ENCODE peak calls at places on chromosomes 11 and 22, in nine cellular contexts. One of them, this sample, is unnamed.

GRCh38 chr11:8301622-8302021 is 37.9 kb upstream of the LMO1 start:
- DNase-seq in T-cell: no peak
- DNase-seq in iris pigment epithelial cell: no peak
- DNase-seq in RCC 7860: no peak
- DNase-seq in Daoy: no peak
- DNase-seq in Kasumi-1: no peak
- DNase-seq in GM12865: no peak
- DNase-seq in stimulated activated CD4-positive, alpha-beta T cell treated with anti-CD3 and anti-CD28 coated beads, Interleukin-4, amount 100 ng/mL, for 1 hour: no peak
- DNase-seq in fibroblast of villous mesenchyme: no peak
- DNase-seq in this sample: no peak

GRCh38 chr11:93817426-93818348 is 32.7 kb downstream of the VSTM5 start:
- DNase-seq in RCC 7860: no peak
- DNase-seq in Daoy: no peak
- DNase-seq in stimulated activated CD4-positive, alpha-beta T cell treated with anti-CD3 and anti-CD28 coated beads, Interleukin-4, amount 100 ng/mL, for 1 hour: no peak
- DNase-seq in iris pigment epithelial cell: no peak
- DNase-seq in Kasumi-1: no peak
- DNase-seq in fibroblast of villous mesenchyme: no peak
- DNase-seq in GM12865: no peak
- DNase-seq in T-cell: no peak
- DNase-seq in this sample: no peak

GRCh38 chr22:39146256-39147101 is 6.0 kb downstream of the CBX7 start:
- DNase-seq in T-cell: no peak
- DNase-seq in Daoy: no peak
- DNase-seq in fibroblast of villous mesenchyme: no peak
- DNase-seq in Kasumi-1: no peak
- DNase-seq in iris pigment epithelial cell: no peak
- DNase-seq in RCC 7860: no peak
- DNase-seq in GM12865: no peak
- DNase-seq in stimulated activated CD4-positive, alpha-beta T cell treated with anti-CD3 and anti-CD28 coated beads, Interleukin-4, amount 100 ng/mL, for 1 hour: no peak
- DNase-seq in this sample: no peak

GRCh38 chr11:85742873-85743275 is 56.9 kb upstream of the CCDC89 start:
- DNase-seq in Kasumi-1: no peak
- DNase-seq in Daoy: no peak
- DNase-seq in stimulated activated CD4-positive, alpha-beta T cell treated with anti-CD3 and anti-CD28 coated beads, Interleukin-4, amount 100 ng/mL, for 1 hour: no peak
- DNase-seq in fibroblast of villous mesenchyme: no peak
- DNase-seq in iris pigment epithelial cell: no peak
- DNase-seq in RCC 7860: no peak
- DNase-seq in GM12865: no peak
- DNase-seq in T-cell: no peak
- DNase-seq in this sample: no peak

GRCh38 chr22:19857382-19857781 is 2.7 kb upstream of the GNB1L start:
- DNase-seq in fibroblast of villous mesenchyme: no peak
- DNase-seq in GM12865: no peak
- DNase-seq in T-cell: no peak
- DNase-seq in iris pigment epithelial cell: no peak
- DNase-seq in RCC 7860: no peak
- DNase-seq in stimulated activated CD4-positive, alpha-beta T cell treated with anti-CD3 and anti-CD28 coated beads, Interleukin-4, amount 100 ng/mL, for 1 hour: no peak
- DNase-seq in Daoy: no peak
- DNase-seq in Kasumi-1: no peak
- DNase-seq in this sample: no peak

GRCh38 chr11:19232910-19233503 is 7.7 kb downstream of the E2F8 start:
- DNase-seq in GM12865: no peak
- DNase-seq in fibroblast of villous mesenchyme: peak; percentile 66
- DNase-seq in Daoy: peak; percentile 74
- DNase-seq in stimulated activated CD4-positive, alpha-beta T cell treated with anti-CD3 and anti-CD28 coated beads, Interleukin-4, amount 100 ng/mL, for 1 hour: no peak
- DNase-seq in iris pigment epithelial cell: peak; percentile 82
- DNase-seq in Kasumi-1: no peak
- DNase-seq in T-cell: no peak
- DNase-seq in RCC 7860: peak; percentile 72
- DNase-seq in this sample: no peak

GRCh38 chr11:82080160-82080559 is 653.5 kb downstream of the FAM181B start:
- DNase-seq in fibroblast of villous mesenchyme: peak; percentile 8
- DNase-seq in RCC 7860: no peak
- DNase-seq in stimulated activated CD4-positive, alpha-beta T cell treated with anti-CD3 and anti-CD28 coated beads, Interleukin-4, amount 100 ng/mL, for 1 hour: no peak
- DNase-seq in GM12865: no peak
- DNase-seq in iris pigment epithelial cell: peak; percentile 9
- DNase-seq in Kasumi-1: no peak
- DNase-seq in T-cell: no peak
- DNase-seq in Daoy: no peak
- DNase-seq in this sample: no peak

GRCh38 chr22:49517211-49517610 is 310.5 kb downstream of the BRD1 start:
- DNase-seq in fibroblast of villous mesenchyme: no peak
- DNase-seq in GM12865: no peak
- DNase-seq in Daoy: no peak
- DNase-seq in Kasumi-1: no peak
- DNase-seq in RCC 7860: no peak
- DNase-seq in T-cell: no peak
- DNase-seq in iris pigment epithelial cell: no peak
- DNase-seq in stimulated activated CD4-positive, alpha-beta T cell treated with anti-CD3 and anti-CD28 coated beads, Interleukin-4, amount 100 ng/mL, for 1 hour: no peak
- DNase-seq in this sample: no peak

GRCh38 chr11:43984519-43985385 is 42.3 kb downstream of the C11orf96 start:
- DNase-seq in Kasumi-1: no peak
- DNase-seq in stimulated activated CD4-positive, alpha-beta T cell treated with anti-CD3 and anti-CD28 coated beads, Interleukin-4, amount 100 ng/mL, for 1 hour: no peak
- DNase-seq in RCC 7860: peak; percentile 38
- DNase-seq in T-cell: no peak
- DNase-seq in fibroblast of villous mesenchyme: no peak
- DNase-seq in iris pigment epithelial cell: no peak
- DNase-seq in GM12865: no peak
- DNase-seq in Daoy: no peak
- DNase-seq in this sample: no peak

GRCh38 chr11:6693342-6694228 is 10.4 kb upstream of the MRPL17 start:
- DNase-seq in Kasumi-1: no peak
- DNase-seq in Daoy: peak; percentile 74
- DNase-seq in RCC 7860: peak; percentile 50
- DNase-seq in fibroblast of villous mesenchyme: peak; percentile 82
- DNase-seq in T-cell: no peak
- DNase-seq in iris pigment epithelial cell: peak; percentile 97
- DNase-seq in GM12865: no peak
- DNase-seq in stimulated activated CD4-positive, alpha-beta T cell treated with anti-CD3 and anti-CD28 coated beads, Interleukin-4, amount 100 ng/mL, for 1 hour: peak; percentile 36
- DNase-seq in this sample: peak; percentile 23

GRCh38 chr11:73314121-73314948 is 6.3 kb downstream of the ARHGEF17 start:
- DNase-seq in iris pigment epithelial cell: peak; percentile 90
- DNase-seq in T-cell: no peak
- DNase-seq in RCC 7860: peak; percentile 83
- DNase-seq in Daoy: peak; percentile 57
- DNase-seq in Kasumi-1: no peak
- DNase-seq in stimulated activated CD4-positive, alpha-beta T cell treated with anti-CD3 and anti-CD28 coated beads, Interleukin-4, amount 100 ng/mL, for 1 hour: no peak
- DNase-seq in GM12865: peak; percentile 47
- DNase-seq in fibroblast of villous mesenchyme: peak; percentile 63
- DNase-seq in this sample: no peak

GRCh38 chr11:102914238-102915043 is 39.7 kb upstream of the MMP12 start:
- DNase-seq in fibroblast of villous mesenchyme: peak; percentile 58
- DNase-seq in Kasumi-1: peak; percentile 59
- DNase-seq in RCC 7860: peak; percentile 24
- DNase-seq in T-cell: no peak
- DNase-seq in stimulated activated CD4-positive, alpha-beta T cell treated with anti-CD3 and anti-CD28 coated beads, Interleukin-4, amount 100 ng/mL, for 1 hour: no peak
- DNase-seq in Daoy: peak; percentile 16
- DNase-seq in GM12865: peak; percentile 15
- DNase-seq in iris pigment epithelial cell: peak; percentile 50
- DNase-seq in this sample: no peak